ENCODE peak calls at places on chromosome 3, in seven cellular contexts. H is Calu3; Z is CD4-positive, CD25-positive, alpha-beta regulatory T cell; G is psoas muscle; R is activated naive CD4-positive, alpha-beta T cell treated with Interleukin-2 at 50 U/mL for 16 hours; T is NCI-H1105; K is adipocyte. S is an unnamed sample.

GRCh38 chr3:71109241-71109976 is 474.1 kb downstream of the FOXP1 start:
- DNase-seq in H (no peak), Z (no peak), G (no peak), R (no peak), T (no peak), K (peak), S (no peak)

GRCh38 chr3:144287001-144287400 is 315.4 kb downstream of the DIPK2A start:
- DNase-seq in H (no peak), Z (no peak), G (no peak), R (no peak), T (no peak), K (no peak), S (no peak)

GRCh38 chr3:180267202-180267843 is 230.6 kb upstream of the PEX5L start:
- DNase-seq in H (no peak), Z (peak), G (no peak), R (no peak), T (no peak), K (no peak), S (no peak)

GRCh38 chr3:144045766-144046165 is 74.1 kb downstream of the DIPK2A start:
- DNase-seq in H (no peak), Z (no peak), G (no peak), R (no peak), T (no peak), K (peak), S (no peak)

GRCh38 chr3:30510596-30510995 is 95.8 kb upstream of the TGFBR2 start:
- DNase-seq in H (no peak), Z (no peak), G (no peak), R (no peak), T (no peak), K (peak), S (no peak)

GRCh38 chr3:173398111-173398479 is 551 bp downstream of the NLGN1 start:
- DNase-seq in H (no peak), Z (no peak), G (no peak), R (no peak), T (no peak), K (peak), S (no peak)

GRCh38 chr3:194243172-194243861 is 107.4 kb downstream of the HES1 start:
- DNase-seq in H (no peak), Z (no peak), G (no peak), R (no peak), T (no peak), K (no peak), S (no peak)

GRCh38 chr3:127747751-127748521 is 74.4 kb downstream of the MGLL start:
- DNase-seq in H (peak), Z (no peak), G (peak), R (no peak), T (no peak), K (peak), S (no peak)

GRCh38 chr3:34374521-34374920 is 576.1 kb downstream of the PDCD6IP start:
- DNase-seq in H (no peak), Z (no peak), G (no peak), R (no peak), T (no peak), K (no peak), S (no peak)

GRCh38 chr3:104596551-104596950 is 770.2 kb upstream of the ALCAM start:
- DNase-seq in H (peak), Z (peak), G (no peak), R (no peak), T (peak), K (peak), S (no peak)

GRCh38 chr3:67655364-67656121 is 1.1 kb upstream of the SUCLG2 start:
- DNase-seq in H (no peak), Z (peak), G (peak), R (peak), T (no peak), K (no peak), S (no peak)

GRCh38 chr3:117399311-117400068 is 689.9 kb downstream of the TUSC7 start:
- DNase-seq in H (no peak), Z (no peak), G (no peak), R (no peak), T (no peak), K (peak), S (peak)

GRCh38 chr3:119542168-119542767 is 17.1 kb downstream of the CD80 start:
- DNase-seq in H (no peak), Z (no peak), G (no peak), R (no peak), T (no peak), K (no peak), S (no peak)

GRCh38 chr3:50224639-50225038 is 11.4 kb upstream of the GNAI2 start:
- DNase-seq in H (no peak), Z (no peak), G (no peak), R (no peak), T (no peak), K (no peak), S (no peak)

S was measured in adrenal gland.